ENCODE peak calls at places on chromosomes 4 and X, in six cellular contexts. U, O, V, Z, W and I are unnamed samples.

GRCh38 chr4:10089346-10089745 is 27.3 kb downstream of the WDR1 start:
- DNase-seq in U (peak; percentile 80), Z (peak; percentile 83), V (peak; percentile 33), W (no peak), O (no peak), I (no peak)

GRCh38 chr4:57303012-57303751 is 193.0 kb upstream of the IGFBP7 start:
- DNase-seq in U (no peak), O (no peak), W (no peak), V (peak; percentile 5), Z (no peak), I (no peak)

GRCh38 chrX:42714981-42715688 is 62.8 kb downstream of the PPP1R2C start:
- DNase-seq in W (peak; percentile 30), U (peak; percentile 76), O (no peak), V (peak; percentile 36), Z (peak; percentile 77), I (no peak)

GRCh38 chr4:101264550-101264949 is 82.8 kb downstream of the PPP3CA start:
- DNase-seq in W (no peak), U (no peak), Z (no peak), V (peak; percentile 45), O (no peak), I (no peak)

GRCh38 chrX:11435568-11435967 is 142.4 kb downstream of the AMELX start:
- DNase-seq in V (no peak), U (no peak), W (no peak), Z (no peak), O (peak; percentile 75), I (peak; percentile 92)

GRCh38 chrX:125293792-125294780 is 25.6 kb upstream of the TEX13C start:
- DNase-seq in Z (no peak), V (peak; percentile 21), W (no peak), O (no peak), U (no peak), I (no peak)

GRCh38 chr4:1330761-1331590 is 16.0 kb upstream of the UVSSA start:
- DNase-seq in Z (peak; percentile 66), V (no peak), O (no peak), U (no peak), W (no peak), I (no peak)

GRCh38 chrX:72465882-72466281 is 106.8 kb downstream of the HDAC8 start:
- DNase-seq in O (no peak), W (no peak), V (no peak), U (no peak), Z (no peak), I (no peak)

GRCh38 chr4:169716677-169717076 is 41.1 kb downstream of the HPF1 start:
- DNase-seq in U (no peak), V (no peak), O (no peak), Z (no peak), W (no peak), I (peak; percentile 27)

GRCh38 chr4:87620491-87620890 is 12.2 kb downstream of the DSPP start:
- DNase-seq in U (no peak), V (no peak), W (no peak), O (no peak), Z (no peak), I (no peak)

GRCh38 chrX:270848-271367 is 10.3 kb upstream of the PLCXD1 start:
- DNase-seq in W (no peak), Z (peak; percentile 42), V (no peak), O (no peak), U (no peak), I (no peak)

GRCh38 chr4:71303850-71304249 is 35.0 kb upstream of the SLC4A4 start:
- DNase-seq in Z (no peak), O (no peak), W (no peak), V (no peak), U (no peak), I (peak; percentile 44)

GRCh38 chr4:48237996-48238645 is 31.5 kb downstream of the TEC start:
- DNase-seq in V (peak; percentile 12), U (no peak), Z (no peak), W (peak; percentile 42), O (no peak), I (peak; percentile 21)

GRCh38 chr4:17068396-17068795 is 170.0 kb upstream of the LDB2 start:
- DNase-seq in W (no peak), Z (no peak), O (peak; percentile 62), U (no peak), V (no peak), I (no peak)

GRCh38 chr4:21198683-21199082 is 498.4 kb downstream of the PACRGL start:
- DNase-seq in U (no peak), W (no peak), V (no peak), O (no peak), Z (no peak), I (no peak)

GRCh38 chr4:41200486-41201017 is 13.8 kb downstream of the APBB2 start:
- DNase-seq in V (no peak), W (no peak), Z (no peak), U (no peak), O (no peak), I (no peak)

GRCh38 chrX:153970398-153971123 is 1.1 kb downstream of the HCFC1 start:
- DNase-seq in W (peak; percentile 86), Z (peak; percentile 86), O (peak; percentile 52), U (peak; percentile 68), V (peak; percentile 76), I (peak; percentile 75)

GRCh38 chr4:87918314-87919058 is 57.0 kb upstream of the SPP1 start:
- DNase-seq in O (no peak), U (no peak), V (no peak), Z (no peak), W (no peak), I (no peak)

GRCh38 chr4:13966241-13967195 is 339.0 kb upstream of the BOD1L1 start:
- DNase-seq in Z (no peak), U (no peak), V (no peak), W (peak; percentile 36), O (peak; percentile 83), I (peak; percentile 85)

GRCh38 chrX:19372170-19373033 is 28.7 kb downstream of the PDHA1 start:
- DNase-seq in W (peak; percentile 81), Z (peak; percentile 77), O (peak; percentile 57), U (peak; percentile 80), V (peak; percentile 61), I (peak; percentile 65)

GRCh38 chrX:66553973-66554372 is 84.9 kb downstream of the EDA2R start:
- DNase-seq in V (no peak), O (no peak), W (no peak), U (no peak), Z (no peak), I (no peak)

GRCh38 chr4:105895609-105896460 is 564 bp downstream of the NPNT start:
- DNase-seq in Z (peak; percentile 82), W (peak; percentile 21), V (no peak), O (no peak), U (peak; percentile 68), I (no peak)

GRCh38 chrX:118495958-118496762 is 545 bp downstream of the DOCK11 start:
- DNase-seq in Z (peak; percentile 87), U (peak; percentile 38), W (peak; percentile 10), V (peak; percentile 48), O (no peak), I (no peak)

GRCh38 chr4:78784255-78784654 is 8.1 kb downstream of the BMP2K start:
- DNase-seq in W (no peak), V (no peak), U (no peak), O (peak; percentile 83), Z (no peak), I (peak; percentile 65)

GRCh38 chr4:121943941-121944340 is 7.9 kb downstream of the TRPC3 start:
- DNase-seq in O (no peak), U (no peak), Z (peak; percentile 46), V (peak; percentile 4), W (peak; percentile 31), I (no peak)

GRCh38 chrX:130109429-130110378 is 593 bp downstream of the ELF4 start:
- DNase-seq in W (peak; percentile 17), Z (peak; percentile 76), U (peak; percentile 40), O (no peak), V (peak; percentile 17), I (peak; percentile 54)

DNA sequence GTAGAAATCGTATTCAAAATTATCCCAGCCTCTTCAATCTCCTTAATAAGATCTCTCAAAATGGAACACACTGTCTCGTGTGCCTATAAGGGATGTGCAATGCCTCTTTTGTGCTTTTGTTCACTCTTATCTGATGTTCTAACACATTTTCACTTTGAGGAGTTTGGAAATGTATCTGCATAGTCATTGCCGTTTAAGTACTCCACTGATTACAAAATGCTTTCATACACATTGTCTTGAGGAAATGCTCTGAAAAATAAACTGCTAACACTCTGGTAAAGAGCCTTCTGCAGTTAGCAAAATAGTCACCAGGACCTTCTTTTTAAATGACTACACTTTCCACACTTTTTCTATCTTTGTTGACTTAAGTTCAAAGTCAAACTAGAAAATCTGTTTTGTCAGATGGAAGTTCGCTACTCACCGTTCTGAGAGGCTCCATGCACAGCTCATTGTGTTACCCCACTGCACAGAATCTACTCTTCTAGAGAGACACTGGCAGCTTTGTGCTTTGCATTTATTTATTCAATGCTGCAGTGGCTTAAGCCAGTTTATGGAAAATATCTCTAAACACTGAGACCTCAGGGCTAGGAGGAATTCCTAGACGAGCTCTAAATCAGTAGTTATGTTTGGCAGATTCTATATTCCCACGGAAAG is 159.0 kb downstream of the CHIC2 start:
- DNase-seq in V (no peak), Z (no peak), W (no peak), O (no peak), U (peak; percentile 18), I (peak; percentile 73)
- TF ChIP-seq CTCF in V (no peak), Z (no peak), W (no peak), O (no peak), U (no peak), I (no peak)

DNA sequence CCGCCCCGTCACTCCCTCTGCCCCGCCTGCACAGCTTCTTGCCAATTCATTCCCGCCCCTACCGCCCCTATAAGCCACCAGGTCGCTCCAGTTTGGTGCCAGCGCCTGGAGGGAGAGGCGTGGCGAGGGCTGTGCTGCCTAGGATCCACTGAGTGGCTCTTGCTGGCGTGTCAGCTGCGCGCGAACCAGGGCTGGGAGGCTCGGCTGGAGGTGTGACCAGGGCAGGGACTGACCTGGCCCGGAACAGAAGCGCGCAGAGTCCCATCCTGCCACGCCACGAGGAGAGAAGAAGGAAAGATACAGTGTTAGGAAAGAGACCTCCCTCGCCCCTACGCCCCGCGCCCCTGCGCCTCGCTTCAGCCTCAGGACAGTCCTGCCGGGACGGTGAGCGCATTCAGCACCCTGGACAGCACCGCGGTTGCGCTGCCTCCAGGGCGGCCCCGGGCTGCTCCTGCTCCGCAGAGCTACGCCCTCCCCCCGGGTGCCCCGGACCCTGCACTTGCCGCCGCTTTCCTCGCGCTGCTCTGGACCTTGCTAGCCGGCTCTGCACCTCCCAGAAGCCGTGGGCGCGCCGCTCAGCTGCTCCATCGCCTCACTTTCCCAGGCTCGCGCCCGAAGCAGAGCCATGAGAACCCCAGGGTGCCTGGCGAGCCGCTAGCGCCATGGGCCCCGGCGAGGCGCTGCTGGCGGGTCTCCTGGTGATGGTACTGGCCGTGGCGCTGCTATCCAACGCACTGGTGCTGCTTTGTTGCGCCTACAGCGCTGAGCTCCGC is at the start of gene GPR78:
- DNase-seq in Z (peak; percentile 83), W (peak; percentile 64), V (peak; percentile 33), U (peak; percentile 90), O (no peak), I (peak; percentile 39)
- H3K4me3 ChIP-seq in Z (no peak within 1 kb of the TSS), W (no peak within 1 kb of the TSS), V (no peak within 1 kb of the TSS), U (no peak within 1 kb of the TSS), O (no peak within 1 kb of the TSS), I (no peak within 1 kb of the TSS)

DNA sequence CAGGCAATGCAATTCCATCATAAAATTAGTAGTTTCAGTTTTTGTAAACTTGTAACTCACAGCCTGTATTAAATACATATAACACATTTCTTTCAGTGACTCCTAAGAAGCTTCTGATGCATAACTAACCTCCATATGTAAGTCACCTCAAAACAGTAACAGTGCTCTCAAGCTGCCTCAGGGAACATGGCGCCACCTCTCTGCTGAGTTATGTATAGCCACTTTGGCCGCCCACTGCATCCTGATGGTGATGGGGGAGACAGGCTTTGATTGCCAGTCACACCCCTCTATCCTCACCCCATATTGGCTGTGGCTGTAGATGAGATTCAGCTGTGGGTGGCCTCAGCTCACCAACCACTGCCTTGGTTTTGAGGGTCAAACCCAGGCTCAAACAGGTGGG is 54.3 kb downstream of the LRBA start:
- DNase-seq in U (peak; percentile 23), V (peak; percentile 53), O (peak; percentile 13), W (peak; percentile 64), Z (no peak), I (no peak)
- TF ChIP-seq CTCF in U (peak; percentile 16), V (peak; percentile 32), O (peak; percentile 65), W (peak; percentile 76), Z (peak; percentile 16), I (peak; percentile 36)

GRCh38 chr4:118834070-118834469 is 1.9 kb downstream of the SEC24D start:
- DNase-seq in U (no peak), V (no peak), Z (no peak), W (no peak), O (no peak), I (no peak)
- H3K4me3 ChIP-seq in U (peak overlapping the region; percentile 84), V (no peak overlapping the region), Z (no peak overlapping the region), W (peak overlapping the region; percentile 81), O (peak overlapping the region; percentile 96), I (peak overlapping the region; percentile 88)